ENCODE peak calls at places on chromosomes 11 and 22, in four cellular contexts. W, R, L and H are unnamed samples.

GRCh38 chr11:70176940-70177689 is 26.0 kb upstream of the FADD start:
- DNase-seq in W (no peak), R (peak), L (no peak), H (peak)

GRCh38 chr22:24583221-24583971 is 9.5 kb downstream of the LRRC75B start:
- DNase-seq in W (no peak), R (no peak), L (no peak), H (no peak)

GRCh38 chr11:13781153-13781552 is 112.7 kb downstream of the FAR1 start:
- DNase-seq in W (no peak), R (no peak), L (no peak), H (no peak)

GRCh38 chr22:49934144-49934890 is 15.9 kb downstream of the CRELD2 start:
- DNase-seq in W (no peak), R (no peak), L (peak), H (peak)

GRCh38 chr11:126637800-126638175 is 282.3 kb downstream of the ST3GAL4 start:
- DNase-seq in W (no peak), R (no peak), L (no peak), H (no peak)

GRCh38 chr11:67315325-67315909 is 12.1 kb downstream of the SSH3 start:
- DNase-seq in W (no peak), R (no peak), L (no peak), H (no peak)

GRCh38 chr11:27599217-27599616 is 92.6 kb upstream of the LIN7C start:
- DNase-seq in W (no peak), R (peak), L (no peak), H (no peak)

GRCh38 chr11:59196777-59197176 is 15.9 kb downstream of the MPEG1 start:
- DNase-seq in W (no peak), R (no peak), L (no peak), H (no peak)

GRCh38 chr22:49505337-49506009 is 322.2 kb downstream of the BRD1 start:
- DNase-seq in W (no peak), R (no peak), L (no peak), H (no peak)

GRCh38 chr11:1867381-1867780 is 14.5 kb downstream of the LSP1 start:
- DNase-seq in W (no peak), R (no peak), L (peak), H (no peak)

GRCh38 chr11:19683141-19683805 is 29.4 kb upstream of the NAV2 start:
- DNase-seq in W (no peak), R (no peak), L (peak), H (no peak)

GRCh38 chr11:126661051-126661450 is 305.6 kb downstream of the ST3GAL4 start:
- DNase-seq in W (no peak), R (no peak), L (no peak), H (no peak)

GRCh38 chr11:64233913-64234839 is at the start of gene VEGFB:
- DNase-seq in W (no peak), R (peak), L (peak), H (peak)

GRCh38 chr22:31537019-31537535 is 40.7 kb downstream of the SFI1 start:
- DNase-seq in W (no peak), R (peak), L (no peak), H (peak)

GRCh38 chr11:113457784-113458183 is 17.4 kb downstream of the DRD2 start:
- DNase-seq in W (no peak), R (no peak), L (no peak), H (no peak)

GRCh38 chr22:48949375-48950149 is 878.1 kb downstream of the BRD1 start:
- DNase-seq in W (no peak), R (no peak), L (no peak), H (no peak)

GRCh38 chr11:1762537-1763302 is 1.0 kb downstream of the CTSD start:
- DNase-seq in W (no peak), R (no peak), L (peak), H (no peak)

GRCh38 chr22:39234157-39234793 is 10.5 kb downstream of the PDGFB start:
- DNase-seq in W (no peak), R (no peak), L (peak), H (no peak)

GRCh38 chr11:79676396-79676795 is 235.6 kb upstream of the TENM4 start:
- DNase-seq in W (no peak), R (no peak), L (no peak), H (no peak)

GRCh38 chr11:120647681-120648080 is 136.1 kb downstream of the GRIK4 start:
- DNase-seq in W (no peak), R (no peak), L (no peak), H (no peak)

GRCh38 chr11:90496722-90497121 is 273.9 kb upstream of the CHORDC1 start:
- DNase-seq in W (no peak), R (no peak), L (no peak), H (no peak)

GRCh38 chr11:90500922-90501568 is 278.2 kb upstream of the CHORDC1 start:
- DNase-seq in W (no peak), R (no peak), L (no peak), H (no peak)
- TF ChIP-seq CTCF in W (no peak), R (no peak), L (no peak), H (no peak)

GRCh38 chr22:28887725-28888459 is 4.5 kb downstream of the ZNRF3 start:
- DNase-seq in W (no peak), R (no peak), L (no peak), H (no peak)

GRCh38 chr22:28884754-28885375 is 1.5 kb downstream of the ZNRF3 start:
- DNase-seq in W (no peak), R (no peak), L (no peak), H (no peak)

GRCh38 chr22:28883657-28883916 is 215 bp downstream of the ZNRF3 start:
- DNase-seq in W (no peak), R (no peak), L (no peak), H (no peak)

GRCh38 chr22:28883917-28884753 is 763 bp downstream of the ZNRF3 start:
- DNase-seq in W (no peak), R (peak), L (peak), H (peak)

GRCh38 chr22:28885939-28886338 is 2.6 kb downstream of the ZNRF3 start:
- DNase-seq in W (no peak), R (no peak), L (no peak), H (no peak)
- TF ChIP-seq CTCF in W (no peak), R (no peak), L (no peak), H (no peak)

GRCh38 chr11:57348052-57348451 is 9.9 kb downstream of the P2RX3 start:
- DNase-seq in W (no peak), R (no peak), L (no peak), H (no peak)

GRCh38 chr11:57343825-57344224 is 5.7 kb downstream of the P2RX3 start:
- DNase-seq in W (no peak), R (no peak), L (no peak), H (no peak)

GRCh38 chr11:57344826-57345225 is 6.7 kb downstream of the P2RX3 start:
- DNase-seq in W (no peak), R (no peak), L (no peak), H (no peak)

GRCh38 chr11:57347336-57347735 is 9.2 kb downstream of the P2RX3 start:
- DNase-seq in W (no peak), R (no peak), L (no peak), H (no peak)

GRCh38 chr11:57345555-57346151 is 7.5 kb downstream of the P2RX3 start:
- DNase-seq in W (peak), R (peak), L (peak), H (peak)
- TF ChIP-seq CTCF in W (peak), R (peak), L (peak), H (peak)

GRCh38 chr11:128323381-128323780 is 264.0 kb downstream of the ETS1 start:
- DNase-seq in W (no peak), R (peak), L (no peak), H (peak)
- TF ChIP-seq CTCF in W (peak), R (peak), L (no peak), H (peak)

DNA sequence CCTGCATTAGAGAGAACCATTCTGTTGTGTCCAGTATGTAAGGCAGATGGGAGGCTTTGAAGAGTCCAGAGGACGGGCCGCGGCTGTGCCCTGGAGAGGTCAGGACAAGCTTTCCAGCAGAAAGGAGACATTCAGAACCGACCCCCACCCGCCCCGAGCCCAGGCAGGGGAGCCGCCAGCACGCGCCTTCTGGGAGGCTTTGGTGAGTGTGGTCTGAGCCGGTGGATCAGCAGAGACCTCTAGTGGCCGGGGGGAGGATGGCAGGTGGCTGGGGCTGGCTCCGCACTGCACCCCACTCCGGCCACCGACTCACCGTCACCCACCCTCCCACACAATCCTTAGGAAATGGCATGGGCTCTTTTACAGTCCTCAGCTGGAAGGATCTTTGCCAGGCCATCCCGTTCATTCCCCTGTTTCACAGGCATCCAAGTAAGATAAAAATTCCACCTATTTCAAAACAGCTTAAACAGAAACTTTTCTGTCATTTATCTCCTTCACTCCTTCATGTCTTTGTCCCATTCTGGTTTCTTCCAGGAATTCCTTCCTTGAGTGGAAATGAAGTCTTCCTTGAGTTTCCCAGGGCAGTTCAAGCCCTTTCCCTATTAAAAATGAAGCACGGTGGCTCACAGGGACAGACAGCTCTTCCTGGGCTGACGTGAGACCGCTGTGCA is 91.1 kb downstream of the FEZ1 start:
- DNase-seq in W (no peak), R (peak), L (peak), H (peak)
- TF ChIP-seq CTCF in W (peak), R (peak), L (peak), H (peak)

DNA sequence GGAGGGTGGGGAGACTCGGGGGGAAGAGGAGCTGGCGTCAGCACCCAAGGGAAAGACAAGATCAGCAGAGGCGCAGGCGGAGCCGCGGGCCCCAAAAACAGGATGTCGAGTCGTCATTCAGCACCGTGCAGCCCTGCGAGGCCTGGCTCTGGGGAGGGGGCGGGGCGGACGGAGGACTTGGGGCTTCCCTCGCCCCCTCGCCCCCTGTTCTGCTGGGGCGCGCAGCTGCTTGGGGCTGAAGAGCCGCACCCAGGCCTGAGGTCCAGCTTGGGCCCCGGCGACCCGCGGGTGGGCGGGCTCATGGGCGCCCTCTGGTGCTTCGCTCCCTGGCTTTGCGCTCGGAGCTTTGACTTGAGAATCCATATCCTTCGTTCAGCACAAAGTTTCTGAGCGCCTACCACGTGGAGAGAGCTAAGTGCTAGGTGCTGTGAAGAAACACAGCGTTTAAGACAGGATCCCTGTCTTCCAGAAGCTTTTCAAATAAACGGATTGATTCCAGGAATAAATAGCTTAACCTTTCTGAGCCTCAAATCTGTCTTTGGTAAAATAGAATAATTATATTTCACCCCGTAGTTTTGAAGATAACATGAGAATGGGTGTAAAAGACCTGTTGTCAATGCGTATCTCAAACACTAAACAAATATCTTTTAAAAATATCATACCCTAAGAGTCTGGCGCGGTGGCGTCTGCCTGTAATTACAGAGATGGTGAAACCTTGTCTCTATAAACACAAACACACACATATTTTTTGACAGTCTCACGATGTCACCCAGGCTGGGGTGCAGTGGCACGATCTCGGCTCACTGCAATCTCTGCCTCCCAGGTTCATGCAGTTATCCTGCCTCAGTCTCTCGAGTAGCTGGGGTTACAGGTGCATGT is 906 bp upstream of the RHOG start:
- DNase-seq in W (peak), R (peak), L (peak), H (peak)
- TF ChIP-seq CTCF in W (peak), R (peak), L (peak), H (peak)

GRCh38 chr11:102322560-102322959 is 5.3 kb downstream of the BIRC3 start:
- DNase-seq in W (no peak), R (peak), L (no peak), H (no peak)
- TF ChIP-seq CTCF in W (no peak), R (no peak), L (no peak), H (no peak)